ENCODE peak calls at places on chromosomes 7 and 10, in eight cellular contexts. H, J, K, C, X, F, S and I are unnamed samples.

GRCh38 chr10:66837335-66837734 is 88.5 kb upstream of the LRRTM3 start:
- DNase-seq in F (no peak), C (no peak), S (peak; percentile 81), K (no peak), H (no peak), J (no peak), X (peak; percentile 76), I (no peak)

GRCh38 chr10:80894339-80894791 is 356.7 kb downstream of the SH2D4B start:
- DNase-seq in H (no peak), J (no peak), X (no peak), C (no peak), K (no peak), S (no peak), F (no peak), I (no peak)

GRCh38 chr7:94439893-94440381 is 45.2 kb downstream of the COL1A2 start:
- DNase-seq in K (peak; percentile 27), S (peak; percentile 48), F (no peak), H (no peak), J (peak; percentile 45), X (no peak), C (no peak), I (no peak)

GRCh38 chr7:129789652-129790051 is 163.1 kb downstream of the UBE2H start:
- DNase-seq in S (no peak), C (no peak), H (no peak), K (no peak), F (no peak), J (no peak), X (no peak), I (no peak)

GRCh38 chr10:14414901-14415300 is 84.2 kb upstream of the FRMD4A start:
- DNase-seq in K (peak; percentile 20), F (no peak), X (peak; percentile 89), C (no peak), J (peak; percentile 85), H (no peak), S (peak; percentile 91), I (peak; percentile 51)

GRCh38 chr10:69403519-69403918 is 13.2 kb downstream of the TACR2 start:
- DNase-seq in C (no peak), F (peak; percentile 24), K (peak; percentile 91), X (peak; percentile 88), J (peak; percentile 96), S (peak; percentile 92), H (peak; percentile 59), I (peak; percentile 31)

GRCh38 chr10:76632158-76633051 is 1005.2 kb downstream of the KCNMA1 start:
- DNase-seq in X (no peak), J (no peak), C (peak; percentile 6), K (peak; percentile 10), F (peak; percentile 90), H (peak; percentile 66), S (peak; percentile 20), I (peak; percentile 35)

GRCh38 chr7:107069457-107069856 is 25.0 kb downstream of the PRKAR2B start:
- DNase-seq in C (no peak), X (no peak), H (no peak), J (no peak), S (no peak), K (no peak), F (no peak), I (no peak)

GRCh38 chr10:13711281-13711680 is 124.5 kb downstream of the PRPF18 start:
- DNase-seq in J (no peak), X (no peak), S (no peak), C (no peak), H (no peak), K (no peak), F (no peak), I (no peak)

GRCh38 chr7:151238924-151239836 is 6.9 kb downstream of the CHPF2 start:
- DNase-seq in J (no peak), K (no peak), F (no peak), X (no peak), C (no peak), H (peak; percentile 39), S (no peak), I (no peak)

GRCh38 chr10:35652824-35653223 is 10.7 kb upstream of the FZD8 start:
- DNase-seq in K (no peak), F (no peak), S (no peak), C (no peak), X (no peak), J (no peak), H (no peak), I (no peak)

GRCh38 chr10:31768467-31768866 is 160.2 kb downstream of the ARHGAP12 start:
- DNase-seq in C (no peak), J (peak; percentile 78), K (peak; percentile 69), H (no peak), X (peak; percentile 57), S (peak; percentile 64), F (peak; percentile 30), I (no peak)

GRCh38 chr10:101120884-101121660 is 10.0 kb upstream of the TLX1 start:
- DNase-seq in H (no peak), C (no peak), J (no peak), S (no peak), F (no peak), X (no peak), K (peak; percentile 49), I (no peak)

GRCh38 chr7:121618182-121618581 is 222.1 kb upstream of the FAM3C start:
- DNase-seq in J (no peak), C (no peak), F (no peak), H (no peak), X (no peak), S (no peak), K (no peak), I (no peak)

GRCh38 chr10:1149793-1150637 is 93.8 kb downstream of the WDR37 start:
- DNase-seq in F (no peak), J (peak; percentile 3), X (no peak), K (no peak), C (no peak), S (no peak), H (no peak), I (no peak)

GRCh38 chr7:6250364-6250833 is 22.0 kb downstream of the CYTH3 start:
- DNase-seq in C (no peak), X (no peak), F (no peak), H (no peak), J (no peak), K (peak; percentile 28), S (peak; percentile 25), I (peak; percentile 95)

GRCh38 chr10:123562811-123563580 is 103.2 kb upstream of the GPR26 start:
- DNase-seq in J (no peak), K (peak; percentile 26), F (peak; percentile 8), C (no peak), X (no peak), S (no peak), H (no peak), I (no peak)

GRCh38 chr10:123563581-123563855 is 102.6 kb upstream of the GPR26 start:
- DNase-seq in J (no peak), H (no peak), C (no peak), K (no peak), S (no peak), F (no peak), X (no peak), I (no peak)

GRCh38 chr10:123565691-123566660 is 100.2 kb upstream of the GPR26 start:
- DNase-seq in X (no peak), K (no peak), J (no peak), F (no peak), H (no peak), S (no peak), C (no peak), I (no peak)

GRCh38 chr10:123563994-123564393 is 102.2 kb upstream of the GPR26 start:
- DNase-seq in X (no peak), J (no peak), C (no peak), K (no peak), F (no peak), S (no peak), H (no peak), I (no peak)

GRCh38 chr10:123564631-123565030 is 101.5 kb upstream of the GPR26 start:
- DNase-seq in F (peak; percentile 61), H (no peak), J (no peak), S (no peak), X (no peak), C (no peak), K (no peak), I (no peak)
- H3K9me3 ChIP-seq in F (no peaks in the 10 kb centered on the region), H (no peaks in the 10 kb centered on the region), J (peaks cover 9% of the 10 kb centered on the region), S (no peaks in the 10 kb centered on the region), X (no peaks in the 10 kb centered on the region), C (no peaks in the 10 kb centered on the region), K (no peaks in the 10 kb centered on the region), I (no peaks in the 10 kb centered on the region)

GRCh38 chr10:21501109-21501508 is 24.4 kb downstream of the SKIDA1 start:
- DNase-seq in S (no peak), C (no peak), X (no peak), K (no peak), F (no peak), J (no peak), H (no peak), I (no peak)

GRCh38 chr10:21500578-21500910 is 24.9 kb downstream of the SKIDA1 start:
- DNase-seq in F (no peak), J (no peak), H (no peak), X (no peak), S (no peak), C (no peak), K (no peak), I (no peak)

GRCh38 chr10:21503580-21503979 is 21.9 kb downstream of the SKIDA1 start:
- DNase-seq in F (no peak), X (no peak), H (no peak), S (no peak), C (no peak), K (no peak), J (no peak), I (no peak)

GRCh38 chr10:21501731-21502370 is 23.6 kb downstream of the SKIDA1 start:
- DNase-seq in F (no peak), J (no peak), C (no peak), X (no peak), K (no peak), H (no peak), S (no peak), I (no peak)

GRCh38 chr10:21502371-21502765 is 23.1 kb downstream of the SKIDA1 start:
- DNase-seq in K (no peak), J (no peak), F (no peak), X (no peak), H (no peak), C (no peak), S (no peak), I (no peak)
- H3K9ac ChIP-seq in K (no peak overlapping the region), J (no peak overlapping the region), F (no peak overlapping the region), X (no peak overlapping the region), H (no peak overlapping the region), C (no peak overlapping the region), S (no peak overlapping the region), I (no peak overlapping the region)

GRCh38 chr7:69843653-69844052 is 245.4 kb downstream of the AUTS2 start:
- DNase-seq in J (no peak), K (no peak), X (no peak), C (no peak), F (no peak), S (no peak), H (peak; percentile 62), I (no peak)
- H4K20me1 ChIP-seq in J (no peaks in the 10 kb centered on the region), K (no peaks in the 10 kb centered on the region), X (peaks cover 48% of the 10 kb centered on the region), C (no peaks in the 10 kb centered on the region), F (no peaks in the 10 kb centered on the region), S (no peaks in the 10 kb centered on the region), H (peaks cover 53% of the 10 kb centered on the region), I (no peaks in the 10 kb centered on the region)

GRCh38 chr10:42523098-42523497 is 115.3 kb downstream of the ZNF33B start:
- DNase-seq in H (no peak), K (no peak), J (no peak), C (no peak), S (no peak), F (no peak), X (no peak), I (no peak)

GRCh38 chr10:42519761-42520460 is 118.5 kb downstream of the ZNF33B start:
- DNase-seq in J (no peak), F (no peak), H (no peak), K (peak; percentile 3), C (no peak), X (peak; percentile 4), S (no peak), I (no peak)

GRCh38 chr10:42513921-42514320 is 124.4 kb downstream of the ZNF33B start:
- DNase-seq in K (no peak), S (no peak), F (no peak), C (no peak), X (no peak), H (no peak), J (no peak), I (no peak)

GRCh38 chr10:42519079-42519478 is 119.3 kb downstream of the ZNF33B start:
- DNase-seq in X (no peak), K (no peak), F (no peak), H (no peak), J (no peak), C (no peak), S (no peak), I (no peak)
- H3K9me3 ChIP-seq in X (peaks cover 35% of the 10 kb centered on the region), K (peaks cover 15% of the 10 kb centered on the region), F (peaks cover 73% of the 10 kb centered on the region), H (peaks cover 78% of the 10 kb centered on the region), J (peaks cover 48% of the 10 kb centered on the region), C (peaks cover 32% of the 10 kb centered on the region), S (no peaks in the 10 kb centered on the region), I (peaks cover 65% of the 10 kb centered on the region)